ENCODE peak calls at places on chromosome 13, in eight cellular contexts. One of them, this sample, is unnamed.

GRCh38 chr13:109271991-109272454 is 514.4 kb downstream of the IRS2 start:
- DNase-seq in heart right ventricle: no peak
- DNase-seq in breast epithelium: no peak
- DNase-seq in AG04450: no peak
- DNase-seq in neural crest cell: no peak
- DNase-seq in epithelial cell of proximal tubule: no peak
- DNase-seq in brain microvascular endothelial cell: peak
- DNase-seq in left ventricle myocardium inferior: no peak
- DNase-seq in this sample: no peak

GRCh38 chr13:39130298-39130697 is 92.0 kb downstream of the NHLRC3 start:
- DNase-seq in heart right ventricle: no peak
- DNase-seq in breast epithelium: no peak
- DNase-seq in AG04450: no peak
- DNase-seq in neural crest cell: no peak
- DNase-seq in epithelial cell of proximal tubule: no peak
- DNase-seq in brain microvascular endothelial cell: no peak
- DNase-seq in left ventricle myocardium inferior: no peak
- DNase-seq in this sample: no peak

GRCh38 chr13:45209229-45209628 is 8.4 kb upstream of the KCTD4 start:
- DNase-seq in heart right ventricle: no peak
- DNase-seq in breast epithelium: no peak
- DNase-seq in AG04450: no peak
- DNase-seq in neural crest cell: no peak
- DNase-seq in epithelial cell of proximal tubule: peak
- DNase-seq in brain microvascular endothelial cell: no peak
- DNase-seq in left ventricle myocardium inferior: no peak
- DNase-seq in this sample: no peak

GRCh38 chr13:41458187-41458938 is 1.0 kb downstream of the RGCC start:
- DNase-seq in heart right ventricle: no peak
- DNase-seq in breast epithelium: no peak
- DNase-seq in AG04450: no peak
- DNase-seq in neural crest cell: peak
- DNase-seq in epithelial cell of proximal tubule: no peak
- DNase-seq in brain microvascular endothelial cell: no peak
- DNase-seq in left ventricle myocardium inferior: peak
- DNase-seq in this sample: no peak

GRCh38 chr13:40933508-40933907 is 85.6 kb downstream of the ELF1 start:
- DNase-seq in heart right ventricle: no peak
- DNase-seq in breast epithelium: no peak
- DNase-seq in AG04450: no peak
- DNase-seq in neural crest cell: no peak
- DNase-seq in epithelial cell of proximal tubule: no peak
- DNase-seq in brain microvascular endothelial cell: no peak
- DNase-seq in left ventricle myocardium inferior: no peak
- DNase-seq in this sample: no peak

GRCh38 chr13:101529419-101529818 is 76.9 kb downstream of the ITGBL1 start:
- DNase-seq in heart right ventricle: no peak
- DNase-seq in breast epithelium: no peak
- DNase-seq in AG04450: peak
- DNase-seq in neural crest cell: no peak
- DNase-seq in epithelial cell of proximal tubule: peak
- DNase-seq in brain microvascular endothelial cell: peak
- DNase-seq in left ventricle myocardium inferior: no peak
- DNase-seq in this sample: peak

GRCh38 chr13:88005188-88005587 is 334.0 kb downstream of the SLITRK5 start:
- DNase-seq in heart right ventricle: no peak
- DNase-seq in breast epithelium: no peak
- DNase-seq in AG04450: no peak
- DNase-seq in neural crest cell: no peak
- DNase-seq in epithelial cell of proximal tubule: no peak
- DNase-seq in brain microvascular endothelial cell: no peak
- DNase-seq in left ventricle myocardium inferior: no peak
- DNase-seq in this sample: no peak

GRCh38 chr13:76828316-76828741 is 57.9 kb downstream of the KCTD12 start:
- DNase-seq in heart right ventricle: no peak
- DNase-seq in breast epithelium: no peak
- DNase-seq in AG04450: no peak
- DNase-seq in neural crest cell: no peak
- DNase-seq in epithelial cell of proximal tubule: no peak
- DNase-seq in brain microvascular endothelial cell: no peak
- DNase-seq in left ventricle myocardium inferior: no peak
- DNase-seq in this sample: peak

GRCh38 chr13:108609353-108609752 is 20.1 kb upstream of the MYO16 start:
- DNase-seq in heart right ventricle: no peak
- DNase-seq in breast epithelium: no peak
- DNase-seq in AG04450: peak
- DNase-seq in neural crest cell: no peak
- DNase-seq in epithelial cell of proximal tubule: no peak
- DNase-seq in brain microvascular endothelial cell: no peak
- DNase-seq in left ventricle myocardium inferior: no peak
- DNase-seq in this sample: peak

GRCh38 chr13:97310809-97311436 is 88.8 kb downstream of the MBNL2 start:
- DNase-seq in heart right ventricle: no peak
- DNase-seq in breast epithelium: no peak
- DNase-seq in AG04450: no peak
- DNase-seq in neural crest cell: no peak
- DNase-seq in epithelial cell of proximal tubule: no peak
- DNase-seq in brain microvascular endothelial cell: no peak
- DNase-seq in left ventricle myocardium inferior: no peak
- DNase-seq in this sample: no peak

GRCh38 chr13:84470528-84470927 is 588.3 kb upstream of the SLITRK1 start:
- DNase-seq in heart right ventricle: no peak
- DNase-seq in breast epithelium: no peak
- DNase-seq in AG04450: no peak
- DNase-seq in neural crest cell: no peak
- DNase-seq in epithelial cell of proximal tubule: no peak
- DNase-seq in brain microvascular endothelial cell: no peak
- DNase-seq in left ventricle myocardium inferior: no peak
- DNase-seq in this sample: no peak

GRCh38 chr13:67736646-67737420 is 506.7 kb upstream of the PCDH9 start:
- DNase-seq in heart right ventricle: no peak
- DNase-seq in breast epithelium: no peak
- DNase-seq in AG04450: peak
- DNase-seq in neural crest cell: peak
- DNase-seq in epithelial cell of proximal tubule: peak
- DNase-seq in brain microvascular endothelial cell: peak
- DNase-seq in left ventricle myocardium inferior: no peak
- DNase-seq in this sample: peak

GRCh38 chr13:40983725-40984669 is 35.1 kb downstream of the ELF1 start:
- DNase-seq in heart right ventricle: no peak
- DNase-seq in breast epithelium: no peak
- DNase-seq in AG04450: no peak
- DNase-seq in neural crest cell: no peak
- DNase-seq in epithelial cell of proximal tubule: no peak
- DNase-seq in brain microvascular endothelial cell: no peak
- DNase-seq in left ventricle myocardium inferior: no peak
- DNase-seq in this sample: no peak

GRCh38 chr13:99724633-99725517 is 223.6 kb downstream of the TM9SF2 start:
- DNase-seq in heart right ventricle: no peak
- DNase-seq in breast epithelium: no peak
- DNase-seq in AG04450: no peak
- DNase-seq in neural crest cell: no peak
- DNase-seq in epithelial cell of proximal tubule: no peak
- DNase-seq in brain microvascular endothelial cell: no peak
- DNase-seq in left ventricle myocardium inferior: no peak
- DNase-seq in this sample: no peak

DNA sequence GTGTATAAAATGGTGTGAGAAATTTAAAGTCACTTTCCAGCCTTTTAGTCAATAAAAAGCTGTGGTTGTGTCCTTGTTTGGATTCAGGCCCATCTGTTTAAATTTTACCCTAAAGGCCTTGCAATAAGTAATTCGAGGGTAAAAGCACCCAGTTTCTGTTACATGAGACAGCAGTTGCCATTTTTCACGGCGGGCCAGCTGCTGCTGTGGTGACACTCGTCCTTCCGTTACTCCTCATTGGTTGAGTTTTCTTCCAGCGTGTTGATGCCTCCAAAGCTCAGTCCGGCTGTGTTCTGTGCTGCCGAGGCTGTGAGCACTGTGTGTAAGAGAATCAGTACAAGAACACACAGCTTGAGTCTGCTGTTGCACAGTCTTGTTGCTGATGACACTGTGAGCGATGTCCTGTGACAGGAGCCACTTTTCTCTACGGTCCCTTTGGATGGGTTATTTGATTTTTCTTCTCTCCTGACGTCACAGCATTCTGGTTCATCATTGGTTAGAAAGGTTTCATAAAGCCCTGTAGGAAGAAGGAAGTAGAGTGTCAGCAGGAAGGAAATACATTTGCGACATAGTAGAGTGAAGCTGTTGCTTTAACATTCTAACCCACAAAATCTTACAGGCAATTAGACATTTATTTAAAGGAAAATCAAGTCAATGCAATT is 602.5 kb upstream of the ARGLU1 start:
- DNase-seq in heart right ventricle: no peak
- DNase-seq in breast epithelium: no peak
- DNase-seq in AG04450: no peak
- DNase-seq in neural crest cell: no peak
- DNase-seq in epithelial cell of proximal tubule: no peak
- DNase-seq in brain microvascular endothelial cell: no peak
- DNase-seq in left ventricle myocardium inferior: no peak
- DNase-seq in this sample: no peak
- TF ChIP-seq CTCF in heart right ventricle: no peak
- TF ChIP-seq CTCF in breast epithelium: no peak
- TF ChIP-seq CTCF in AG04450: no peak
- TF ChIP-seq CTCF in neural crest cell: no peak
- TF ChIP-seq CTCF in epithelial cell of proximal tubule: no peak
- TF ChIP-seq CTCF in brain microvascular endothelial cell: no peak
- TF ChIP-seq CTCF in left ventricle myocardium inferior: no peak
- TF ChIP-seq CTCF in this sample: no peak

DNA sequence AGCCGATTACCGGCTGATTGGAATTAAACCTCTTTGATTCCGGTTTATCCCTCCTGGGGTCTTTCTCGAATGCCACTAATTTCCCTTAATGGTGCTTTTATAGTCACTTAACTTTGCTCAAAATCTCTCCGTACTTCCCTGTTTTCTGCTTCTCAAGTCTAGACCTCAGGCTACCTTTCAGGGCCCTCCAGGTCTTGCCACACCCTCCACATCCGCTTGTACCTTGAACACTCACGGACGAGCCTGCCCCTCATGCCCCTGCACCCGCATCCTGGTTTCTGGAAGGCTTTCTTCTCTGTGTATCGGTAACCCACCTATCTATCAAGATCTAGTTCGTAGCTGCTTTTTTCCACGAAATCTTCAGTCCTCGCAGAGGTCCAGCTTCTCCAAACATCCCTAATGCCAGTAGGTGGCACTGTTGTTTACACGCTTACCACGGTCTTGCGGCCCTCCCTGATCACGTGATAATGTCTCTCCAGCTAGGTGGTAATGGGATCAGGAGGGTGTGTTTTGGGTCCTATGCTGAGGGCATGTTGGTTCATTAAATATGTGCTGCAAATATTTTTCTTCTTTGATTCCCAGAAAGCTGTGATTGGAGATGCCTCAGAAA is 13.8 kb downstream of the ATP12A start:
- DNase-seq in heart right ventricle: peak
- DNase-seq in breast epithelium: no peak
- DNase-seq in AG04450: no peak
- DNase-seq in neural crest cell: peak
- DNase-seq in epithelial cell of proximal tubule: no peak
- DNase-seq in brain microvascular endothelial cell: peak
- DNase-seq in left ventricle myocardium inferior: no peak
- DNase-seq in this sample: peak
- TF ChIP-seq CTCF in heart right ventricle: peak
- TF ChIP-seq CTCF in breast epithelium: peak
- TF ChIP-seq CTCF in AG04450: peak
- TF ChIP-seq CTCF in neural crest cell: peak
- TF ChIP-seq CTCF in epithelial cell of proximal tubule: peak
- TF ChIP-seq CTCF in brain microvascular endothelial cell: peak
- TF ChIP-seq CTCF in left ventricle myocardium inferior: peak
- TF ChIP-seq CTCF in this sample: peak

GRCh38 chr13:79405831-79406596 is at the start of gene RBM26:
- DNase-seq in heart right ventricle: peak
- DNase-seq in breast epithelium: peak
- DNase-seq in AG04450: peak
- DNase-seq in neural crest cell: peak
- DNase-seq in epithelial cell of proximal tubule: peak
- DNase-seq in brain microvascular endothelial cell: peak
- DNase-seq in left ventricle myocardium inferior: peak
- DNase-seq in this sample: peak
- TF ChIP-seq CTCF in heart right ventricle: peak
- TF ChIP-seq CTCF in breast epithelium: no peak
- TF ChIP-seq CTCF in AG04450: no peak
- TF ChIP-seq CTCF in neural crest cell: no peak
- TF ChIP-seq CTCF in epithelial cell of proximal tubule: no peak
- TF ChIP-seq CTCF in brain microvascular endothelial cell: peak
- TF ChIP-seq CTCF in left ventricle myocardium inferior: peak
- TF ChIP-seq CTCF in this sample: no peak

GRCh38 chr13:26949701-26950345 is 189.2 kb upstream of the GPR12 start:
- DNase-seq in heart right ventricle: no peak
- DNase-seq in breast epithelium: no peak
- DNase-seq in AG04450: no peak
- DNase-seq in neural crest cell: no peak
- DNase-seq in epithelial cell of proximal tubule: no peak
- DNase-seq in brain microvascular endothelial cell: no peak
- DNase-seq in left ventricle myocardium inferior: no peak
- DNase-seq in this sample: no peak

GRCh38 chr13:26943748-26944147 is 183.2 kb upstream of the GPR12 start:
- DNase-seq in heart right ventricle: no peak
- DNase-seq in breast epithelium: no peak
- DNase-seq in AG04450: no peak
- DNase-seq in neural crest cell: no peak
- DNase-seq in epithelial cell of proximal tubule: no peak
- DNase-seq in brain microvascular endothelial cell: no peak
- DNase-seq in left ventricle myocardium inferior: no peak
- DNase-seq in this sample: no peak

GRCh38 chr13:26948353-26948752 is 187.8 kb upstream of the GPR12 start:
- DNase-seq in heart right ventricle: no peak
- DNase-seq in breast epithelium: no peak
- DNase-seq in AG04450: no peak
- DNase-seq in neural crest cell: no peak
- DNase-seq in epithelial cell of proximal tubule: no peak
- DNase-seq in brain microvascular endothelial cell: no peak
- DNase-seq in left ventricle myocardium inferior: no peak
- DNase-seq in this sample: no peak

GRCh38 chr13:26950546-26950945 is 190.0 kb upstream of the GPR12 start:
- DNase-seq in heart right ventricle: no peak
- DNase-seq in breast epithelium: no peak
- DNase-seq in AG04450: no peak
- DNase-seq in neural crest cell: no peak
- DNase-seq in epithelial cell of proximal tubule: no peak
- DNase-seq in brain microvascular endothelial cell: no peak
- DNase-seq in left ventricle myocardium inferior: no peak
- DNase-seq in this sample: no peak

DNA sequence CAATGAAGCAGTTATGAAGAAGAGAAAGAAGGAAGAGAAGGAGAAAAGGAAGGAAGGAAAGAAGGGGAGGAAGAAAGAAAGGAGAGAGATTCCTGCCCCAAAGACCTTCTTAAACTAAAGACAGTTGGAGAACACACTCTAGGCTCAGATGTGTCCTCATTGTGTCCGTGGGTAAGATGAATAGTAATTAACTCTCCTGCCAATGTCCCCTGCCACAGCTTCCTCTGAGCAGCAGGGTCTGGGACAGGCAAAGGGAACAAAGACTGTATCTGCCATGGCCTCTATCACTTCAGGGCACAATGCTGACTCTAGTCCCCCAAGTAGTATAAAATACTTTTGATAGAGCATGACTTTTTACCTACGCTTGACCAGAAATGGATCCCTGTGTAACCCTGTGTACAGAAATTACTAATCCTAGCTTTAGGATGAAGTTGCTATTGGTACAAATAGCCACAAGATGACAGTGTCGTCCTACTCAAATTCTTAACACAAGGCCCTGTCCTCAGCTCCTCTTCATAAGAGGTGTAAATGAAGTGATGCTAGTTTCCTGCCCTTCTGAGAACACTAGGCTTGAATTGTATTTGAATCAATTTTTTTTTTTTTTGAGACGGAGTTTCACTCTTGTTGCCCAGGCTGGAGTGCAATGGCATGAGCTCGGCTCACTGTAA is 186.2 kb upstream of the GPR12 start:
- DNase-seq in heart right ventricle: no peak
- DNase-seq in breast epithelium: no peak
- DNase-seq in AG04450: peak
- DNase-seq in neural crest cell: no peak
- DNase-seq in epithelial cell of proximal tubule: peak
- DNase-seq in brain microvascular endothelial cell: peak
- DNase-seq in left ventricle myocardium inferior: no peak
- DNase-seq in this sample: peak
- TF ChIP-seq CTCF in heart right ventricle: peak
- TF ChIP-seq CTCF in breast epithelium: no peak
- TF ChIP-seq CTCF in AG04450: peak
- TF ChIP-seq CTCF in neural crest cell: peak
- TF ChIP-seq CTCF in epithelial cell of proximal tubule: peak
- TF ChIP-seq CTCF in brain microvascular endothelial cell: peak
- TF ChIP-seq CTCF in left ventricle myocardium inferior: peak
- TF ChIP-seq CTCF in this sample: peak